ENCODE peak calls at places on chromosomes 4 and X, in five cellular contexts. T is mucosa of gallbladder, B is fibroblast of villous mesenchyme, N is SK-N-DZ, J is brain microvascular endothelial cell. I is an unnamed sample.
A peak's percentile ranks its signal among the peaks of the same experiment; 100 is the strongest.

GRCh38 chr4:1773754-1774153 is 19.3 kb upstream of the FGFR3 start:
- DNase-seq in T (no peak), B (no peak), N (no peak), J (no peak), I (no peak)

GRCh38 chr4:31674313-31674947 is 954.3 kb downstream of the PCDH7 start:
- DNase-seq in T (no peak), B (peak; percentile 5), N (no peak), J (peak; percentile 16), I (no peak)

GRCh38 chr4:43458293-43458692 is 565.8 kb downstream of the GRXCR1 start:
- DNase-seq in T (no peak), B (no peak), N (no peak), J (no peak), I (no peak)

GRCh38 chrX:50117477-50117876 is 83.3 kb downstream of the AKAP4 start:
- DNase-seq in T (peak; percentile 12), B (no peak), N (no peak), J (no peak), I (no peak)

GRCh38 chr4:76892601-76893000 is 5.3 kb downstream of the SOWAHB start:
- DNase-seq in T (no peak), B (no peak), N (no peak), J (no peak), I (no peak)

GRCh38 chr4:173417833-173418232 is 18.9 kb upstream of the SCRG1 start:
- DNase-seq in T (no peak), B (no peak), N (no peak), J (no peak), I (no peak)

GRCh38 chrX:79444694-79445093 is 77.6 kb upstream of the ITM2A start:
- DNase-seq in T (no peak), B (no peak), N (no peak), J (no peak), I (no peak)

GRCh38 chrX:68193234-68193633 is 240.1 kb downstream of the OPHN1 start:
- DNase-seq in T (no peak), B (no peak), N (no peak), J (no peak), I (no peak)

GRCh38 chr4:3250438-3250955 is 1.5 kb downstream of the MSANTD1 start:
- DNase-seq in T (no peak), B (no peak), N (peak; percentile 31), J (no peak), I (no peak)

GRCh38 chr4:38788327-38788726 is 5.5 kb upstream of the TLR10 start:
- DNase-seq in T (no peak), B (no peak), N (no peak), J (no peak), I (no peak)

GRCh38 chr4:1333256-1333655 is 13.8 kb upstream of the UVSSA start:
- DNase-seq in T (no peak), B (no peak), N (no peak), J (no peak), I (no peak)

GRCh38 chrX:153469811-153470410 is 465 bp downstream of the HAUS7 start:
- DNase-seq in T (no peak), B (peak; percentile 21), N (peak; percentile 34), J (no peak), I (peak; percentile 36)

GRCh38 chr4:17447675-17448298 is 64.1 kb downstream of the QDPR start:
- DNase-seq in T (peak; percentile 77), B (peak; percentile 80), N (peak; percentile 62), J (peak; percentile 82), I (peak; percentile 59)

GRCh38 chrX:70046978-70047377 is 2.8 kb downstream of the AWAT2 start:
- DNase-seq in T (no peak), B (no peak), N (no peak), J (no peak), I (no peak)

GRCh38 chr4:7068279-7068842 is 497 bp upstream of the GRPEL1 start:
- DNase-seq in T (no peak), B (no peak), N (no peak), J (no peak), I (no peak)

GRCh38 chrX:1442016-1442665 is 10.6 kb downstream of the ASMTL start:
- DNase-seq in T (no peak), B (no peak), N (no peak), J (no peak), I (no peak)

GRCh38 chrX:22486326-22486725 is 213.6 kb downstream of the CBLL2 start:
- DNase-seq in T (peak; percentile 12), B (peak; percentile 0), N (no peak), J (no peak), I (no peak)

GRCh38 chrX:111041018-111041462 is 55.0 kb upstream of the PAK3 start:
- DNase-seq in T (no peak), B (peak; percentile 87), N (no peak), J (peak; percentile 57), I (peak; percentile 9)

GRCh38 chr4:121213940-121214339 is 49.8 kb upstream of the TNIP3 start:
- DNase-seq in T (no peak), B (no peak), N (no peak), J (no peak), I (no peak)

GRCh38 chr4:65798498-65799127 is 128.3 kb upstream of the EPHA5 start:
- DNase-seq in T (no peak), B (no peak), N (no peak), J (no peak), I (no peak)

GRCh38 chr4:150976478-150977118 is 38.5 kb downstream of the LRBA start:
- DNase-seq in T (no peak), B (no peak), N (no peak), J (no peak), I (no peak)

GRCh38 chrX:66756717-66757116 is 117.8 kb upstream of the EDA2R start:
- DNase-seq in T (peak; percentile 42), B (no peak), N (no peak), J (no peak), I (no peak)

GRCh38 chrX:48487362-48487785 is 11.4 kb downstream of the FTSJ1 start:
- DNase-seq in T (no peak), B (peak; percentile 96), N (no peak), J (peak; percentile 97), I (peak; percentile 86)

GRCh38 chr4:47494124-47494430 is 9.0 kb downstream of the ATP10D start:
- DNase-seq in T (no peak), B (no peak), N (no peak), J (no peak), I (no peak)

GRCh38 chr4:53785996-53786395 is 194.7 kb upstream of the LNX1 start:
- DNase-seq in T (no peak), B (peak; percentile 90), N (no peak), J (no peak), I (no peak)

GRCh38 chrX:64975491-64975890 is 759 bp downstream of the ZC4H2 start:
- DNase-seq in T (peak; percentile 9), B (no peak), N (peak; percentile 49), J (peak; percentile 2), I (peak; percentile 33)

GRCh38 chr4:25358515-25359275 is 18.4 kb upstream of the ANAPC4 start:
- DNase-seq in T (no peak), B (no peak), N (no peak), J (no peak), I (peak; percentile 65)

GRCh38 chr4:139492429-139492828 is 38.5 kb downstream of the RAB33B start:
- DNase-seq in T (no peak), B (no peak), N (no peak), J (no peak), I (no peak)

GRCh38 chrX:112108145-112108544 is 25.6 kb upstream of the TRPC5 start:
- DNase-seq in T (no peak), B (no peak), N (no peak), J (no peak), I (no peak)

GRCh38 chrX:134654398-134655012 is 3.8 kb downstream of the PLAC1 start:
- DNase-seq in T (no peak), B (no peak), N (no peak), J (no peak), I (no peak)

GRCh38 chr4:143023519-143023918 is 161.2 kb upstream of the USP38 start:
- DNase-seq in T (no peak), B (no peak), N (no peak), J (no peak), I (no peak)

GRCh38 chr4:168221298-168221697 is 97.3 kb downstream of the DDX60 start:
- DNase-seq in T (peak; percentile 14), B (peak; percentile 79), N (no peak), J (peak; percentile 80), I (peak; percentile 35)

GRCh38 chr4:165721815-165722214 is 151.2 kb upstream of the TLL1 start:
- DNase-seq in T (no peak), B (no peak), N (no peak), J (no peak), I (no peak)

GRCh38 chr4:160180206-160180605 is 1077.3 kb downstream of the RAPGEF2 start:
- DNase-seq in T (no peak), B (no peak), N (no peak), J (peak; percentile 69), I (no peak)

GRCh38 chr4:149063007-149063406 is 620.8 kb upstream of the NR3C2 start:
- DNase-seq in T (no peak), B (no peak), N (no peak), J (no peak), I (no peak)

I was measured in Calu3.